ENCODE peak calls at places on chromosomes 5 and 9, in seven cellular contexts. E, K, J, C, R, F and N are unnamed samples.

GRCh38 chr5:79062431-79062830 is 7.0 kb downstream of the DMGDH start:
- DNase-seq in F (no peak), R (no peak), K (no peak), C (no peak), J (no peak), E (no peak), N (no peak)

GRCh38 chr9:121620777-121621437 is 30.5 kb upstream of the DAB2IP start:
- DNase-seq in J (peak), K (no peak), F (no peak), R (peak), E (no peak), C (no peak), N (peak)

GRCh38 chr9:24900179-24900578 is 354.5 kb upstream of the IZUMO3 start:
- DNase-seq in C (no peak), K (no peak), E (no peak), F (no peak), J (no peak), R (no peak), N (no peak)

GRCh38 chr9:34279431-34279830 is 49.6 kb downstream of the KIF24 start:
- DNase-seq in F (no peak), E (no peak), K (no peak), J (no peak), R (peak), C (no peak), N (no peak)

GRCh38 chr5:159581502-159582249 is 251.4 kb upstream of the IL12B start:
- DNase-seq in J (peak), K (no peak), F (peak), R (no peak), C (no peak), E (no peak), N (peak)

GRCh38 chr5:54905942-54906537 is 79.4 kb downstream of the ESM1 start:
- DNase-seq in F (peak), J (peak), E (no peak), R (peak), K (peak), C (peak), N (peak)

GRCh38 chr9:98997580-98997979 is 53.9 kb downstream of the COL15A1 start:
- DNase-seq in F (no peak), E (no peak), R (no peak), K (no peak), C (no peak), J (no peak), N (peak)

GRCh38 chr5:38796000-38796738 is 49.6 kb upstream of the OSMR start:
- DNase-seq in K (no peak), E (no peak), F (peak), C (peak), R (no peak), J (peak), N (no peak)

GRCh38 chr5:26578002-26578401 is 460.4 kb downstream of the CDH9 start:
- DNase-seq in E (no peak), C (no peak), F (no peak), J (no peak), R (no peak), K (no peak), N (no peak)

GRCh38 chr9:93181672-93182435 is 2.1 kb upstream of the WNK2 start:
- DNase-seq in R (no peak), K (no peak), E (no peak), C (no peak), J (no peak), F (no peak), N (no peak)

GRCh38 chr5:127746756-127747155 is 43.6 kb downstream of the CCDC192 start:
- DNase-seq in F (no peak), E (no peak), K (no peak), C (no peak), J (peak), R (no peak), N (no peak)

GRCh38 chr9:38018230-38018963 is 50.6 kb downstream of the SHB start:
- DNase-seq in R (no peak), C (no peak), E (no peak), F (no peak), J (no peak), K (no peak), N (no peak)

GRCh38 chr5:156444737-156445136 is 117.8 kb downstream of the SGCD start:
- DNase-seq in K (no peak), C (no peak), F (no peak), R (no peak), J (no peak), E (no peak), N (no peak)

GRCh38 chr5:41908374-41909079 is 4.4 kb downstream of the RIMOC1 start:
- DNase-seq in F (peak), J (peak), C (no peak), R (no peak), E (no peak), K (no peak), N (no peak)

GRCh38 chr5:174832811-174833210 is 108.4 kb downstream of the MSX2 start:
- DNase-seq in F (no peak), C (no peak), J (no peak), K (no peak), E (no peak), R (no peak), N (no peak)

GRCh38 chr5:79318935-79319614 is 83.1 kb downstream of the JMY start:
- DNase-seq in J (peak), E (no peak), C (no peak), R (no peak), K (no peak), F (peak), N (peak)

GRCh38 chr9:126723807-126724172 is 81.0 kb upstream of the ZBTB43 start:
- DNase-seq in E (no peak), R (peak), J (no peak), K (no peak), F (no peak), C (no peak), N (no peak)

GRCh38 chr5:172901788-172902496 is 57.3 kb upstream of the RPL26L1 start:
- DNase-seq in F (no peak), J (no peak), E (peak), R (no peak), K (no peak), C (no peak), N (no peak)

GRCh38 chr9:93603011-93603410 is 26.6 kb downstream of the PHF2 start:
- DNase-seq in C (no peak), E (no peak), K (no peak), R (no peak), J (no peak), F (no peak), N (no peak)

GRCh38 chr9:122261469-122261881 is 3.2 kb downstream of the RBM18 start:
- DNase-seq in R (peak), C (peak), J (no peak), F (peak), K (no peak), E (peak), N (peak)

GRCh38 chr5:24225051-24225450 is 419.7 kb downstream of the CDH10 start:
- DNase-seq in E (no peak), C (no peak), F (no peak), K (no peak), R (no peak), J (no peak), N (no peak)

GRCh38 chr9:125889122-125889523 is 141.9 kb downstream of the PBX3 start:
- DNase-seq in E (peak), J (no peak), F (no peak), K (no peak), R (peak), C (peak), N (no peak)

GRCh38 chr9:114880276-114880891 is 50.0 kb downstream of the TNFSF8 start:
- DNase-seq in R (no peak), J (peak), K (no peak), F (no peak), C (no peak), E (no peak), N (no peak)

GRCh38 chr5:179558912-179559279 is 8.5 kb downstream of the RUFY1 start:
- DNase-seq in K (no peak), J (peak), E (peak), R (peak), C (no peak), F (peak), N (no peak)

GRCh38 chr9:125861405-125862063 is 114.4 kb downstream of the PBX3 start:
- DNase-seq in K (no peak), C (no peak), E (no peak), J (peak), R (no peak), F (peak), N (no peak)